ENCODE peak calls at places on chromosomes 16 and 17, in six cellular contexts. M is CD8-positive, alpha-beta T cell; K is DMS 273 treated with DMSO at 0.1 percent for 48 hours; D is T47D; W is left kidney; F is upper lobe of right lung. V is an unnamed sample.

GRCh38 chr16:73339821-73340220 is 291.9 kb upstream of the ZFHX3 start:
- DNase-seq in M (no peak), K (no peak), D (no peak), W (no peak), F (no peak), V (no peak)

GRCh38 chr17:82865274-82865673 is 25.5 kb upstream of the ZNF750 start:
- DNase-seq in M (no peak), K (no peak), D (no peak), W (no peak), F (no peak), V (no peak)

GRCh38 chr17:55496094-55496881 is 15.0 kb downstream of the SMIM36 start:
- DNase-seq in M (no peak), K (peak), D (no peak), W (no peak), F (no peak), V (peak)

GRCh38 chr17:7883781-7884386 is 4.7 kb upstream of the CHD3 start:
- DNase-seq in M (no peak), K (no peak), D (no peak), W (peak), F (no peak), V (peak)

GRCh38 chr16:8678068-8678927 is 3.9 kb downstream of the ABAT start:
- DNase-seq in M (no peak), K (no peak), D (no peak), W (no peak), F (no peak), V (no peak)

GRCh38 chr16:83305092-83305491 is 502.7 kb upstream of the HSBP1 start:
- DNase-seq in M (no peak), K (no peak), D (no peak), W (no peak), F (no peak), V (no peak)

GRCh38 chr17:28953444-28954118 is 2.3 kb upstream of the PHF12 start:
- DNase-seq in M (peak), K (peak), D (no peak), W (peak), F (no peak), V (peak)

GRCh38 chr16:67163903-67164558 is 514 bp upstream of the HSF4 start:
- DNase-seq in M (no peak), K (no peak), D (no peak), W (no peak), F (peak), V (no peak)

GRCh38 chr16:84514874-84515835 is 10.7 kb upstream of the MEAK7 start:
- DNase-seq in M (peak), K (no peak), D (no peak), W (no peak), F (peak), V (no peak)

GRCh38 chr17:59346341-59346740 is 14.9 kb downstream of the YPEL2 start:
- DNase-seq in M (no peak), K (no peak), D (no peak), W (no peak), F (no peak), V (no peak)

V was measured in NCI-H2171 treated with DMSO at 0.1 percent for 48 hours.